ENCODE peak calls at places on chromosomes 1 and 21, in eight cellular contexts. R, K, O, S, P, C, D and M are unnamed samples.

GRCh38 chr1:33322870-33323585 is 2.1 kb upstream of the A3GALT2 start:
- DNase-seq in R (no peak), K (no peak), O (no peak), S (no peak), P (no peak), C (no peak), D (no peak), M (no peak)

GRCh38 chr1:62057631-62058290 is 136.9 kb upstream of the L1TD1 start:
- DNase-seq in R (no peak), K (no peak), O (no peak), S (no peak), P (no peak), C (no peak), D (no peak), M (no peak)

GRCh38 chr1:245715970-245716369 is 561.2 kb downstream of the KIF26B start:
- DNase-seq in R (no peak), K (peak; percentile 59), O (no peak), S (peak; percentile 64), P (no peak), C (no peak), D (no peak), M (no peak)

GRCh38 chr1:218254296-218254918 is 30.7 kb upstream of the RRP15 start:
- DNase-seq in R (no peak), K (no peak), O (no peak), S (no peak), P (no peak), C (no peak), D (no peak), M (no peak)

GRCh38 chr21:36504067-36505058 is 24.4 kb upstream of the CLDN14 start:
- DNase-seq in R (peak; percentile 13), K (peak; percentile 13), O (peak; percentile 6), S (peak; percentile 26), P (no peak), C (peak; percentile 57), D (no peak), M (peak; percentile 19)

GRCh38 chr1:241839369-241839990 is 8.5 kb upstream of the EXO1 start:
- DNase-seq in R (no peak), K (no peak), O (no peak), S (no peak), P (no peak), C (no peak), D (no peak), M (no peak)

GRCh38 chr1:22760453-22760852 is 49.8 kb downstream of the EPHB2 start:
- DNase-seq in R (no peak), K (peak; percentile 20), O (no peak), S (peak; percentile 67), P (no peak), C (no peak), D (no peak), M (no peak)

GRCh38 chr1:111729271-111729921 is 9.8 kb downstream of the INKA2 start:
- DNase-seq in R (no peak), K (no peak), O (no peak), S (no peak), P (peak; percentile 56), C (no peak), D (no peak), M (no peak)

GRCh38 chr1:226195144-226195543 is 8.6 kb upstream of the ACBD3 start:
- DNase-seq in R (no peak), K (no peak), O (no peak), S (no peak), P (no peak), C (no peak), D (no peak), M (no peak)

GRCh38 chr1:74835046-74835445 is 102.1 kb downstream of the TYW3 start:
- DNase-seq in R (no peak), K (no peak), O (no peak), S (no peak), P (no peak), C (no peak), D (no peak), M (no peak)

GRCh38 chr1:17397910-17398700 is 26.1 kb downstream of the PADI6 start:
- DNase-seq in R (no peak), K (no peak), O (no peak), S (no peak), P (no peak), C (no peak), D (no peak), M (no peak)

GRCh38 chr1:29121516-29121937 is 2.2 kb downstream of the TMEM200B start:
- DNase-seq in R (no peak), K (no peak), O (no peak), S (no peak), P (no peak), C (peak; percentile 44), D (no peak), M (no peak)

GRCh38 chr1:167440345-167440744 is 78.0 kb downstream of the CD247 start:
- DNase-seq in R (no peak), K (no peak), O (no peak), S (no peak), P (no peak), C (no peak), D (no peak), M (no peak)

GRCh38 chr1:60935599-60935990 is 146.8 kb upstream of the NFIA start:
- DNase-seq in R (no peak), K (no peak), O (no peak), S (no peak), P (no peak), C (no peak), D (no peak), M (no peak)